ENCODE peak calls at places on chromosomes 13 and 19, in four cellular contexts. G, F, L and N are unnamed samples. For H3K9me3, the result is how much of the 10 kb centered on the place peaks cover.

GRCh38 chr19:51703655-51704515 is 10.8 kb downstream of the SPACA6 start:
- DNase-seq in G (peak), F (peak), L (peak), N (peak)

GRCh38 chr13:26037302-26037701 is 14.5 kb downstream of the SHISA2 start:
- DNase-seq in G (no peak), F (no peak), L (peak), N (no peak)

GRCh38 chr13:27461940-27462584 is 11.7 kb upstream of the MTIF3 start:
- DNase-seq in G (no peak), F (no peak), L (no peak), N (no peak)

GRCh38 chr19:16153582-16154336 is 10.3 kb downstream of the HSH2D start:
- DNase-seq in G (no peak), F (no peak), L (no peak), N (no peak)

GRCh38 chr13:27283906-27284523 is 13.4 kb downstream of the RASL11A start:
- DNase-seq in G (peak), F (no peak), L (peak), N (no peak)

GRCh38 chr13:49935171-49936084 is 712 bp downstream of the SPRYD7 start:
- DNase-seq in G (no peak), F (no peak), L (peak), N (no peak)

GRCh38 chr13:59261928-59262488 is 901.7 kb downstream of the DIAPH3 start:
- DNase-seq in G (no peak), F (no peak), L (peak), N (no peak)

GRCh38 chr13:111045170-111045569 is 69.9 kb upstream of the ARHGEF7 start:
- DNase-seq in G (no peak), F (no peak), L (no peak), N (no peak)

GRCh38 chr19:13629687-13630357 is 123.5 kb upstream of the CACNA1A start:
- DNase-seq in G (no peak), F (no peak), L (no peak), N (no peak)

GRCh38 chr13:52447815-52448552 is 2.5 kb downstream of the VPS36 start:
- DNase-seq in G (no peak), F (no peak), L (no peak), N (no peak)

GRCh38 chr19:11659612-11660011 is 62.3 kb downstream of the ZNF627 start:
- DNase-seq in G (peak), F (no peak), L (no peak), N (no peak)

GRCh38 chr13:89977203-89977602 is 1370.3 kb upstream of the MIR17HG start:
- DNase-seq in G (no peak), F (no peak), L (no peak), N (no peak)

GRCh38 chr19:3207466-3208242 is 16.8 kb upstream of the CELF5 start:
- DNase-seq in G (peak), F (no peak), L (no peak), N (no peak)

GRCh38 chr13:77521595-77522367 is 13.7 kb upstream of the SCEL start:
- DNase-seq in G (no peak), F (no peak), L (peak), N (peak)

GRCh38 chr13:46380242-46380641 is 6.8 kb downstream of the RUBCNL start:
- DNase-seq in G (no peak), F (no peak), L (no peak), N (no peak)

GRCh38 chr13:76759877-76760276 is 126.3 kb downstream of the KCTD12 start:
- DNase-seq in G (no peak), F (no peak), L (no peak), N (no peak)

GRCh38 chr13:94369862-94370491 is 109.5 kb downstream of the DCT start:
- DNase-seq in G (no peak), F (no peak), L (no peak), N (peak)

GRCh38 chr13:58994778-58995177 is 1169.0 kb downstream of the DIAPH3 start:
- DNase-seq in G (no peak), F (no peak), L (peak), N (no peak)

GRCh38 chr13:39847336-39847735 is 191.9 kb downstream of the COG6 start:
- DNase-seq in G (no peak), F (no peak), L (no peak), N (no peak)

GRCh38 chr13:102484329-102484728 is 82.5 kb upstream of the FGF14 start:
- DNase-seq in G (no peak), F (no peak), L (no peak), N (no peak)

GRCh38 chr19:1045247-1045603 is 5.3 kb downstream of the ABCA7 start:
- DNase-seq in G (peak), F (no peak), L (no peak), N (no peak)

DNA sequence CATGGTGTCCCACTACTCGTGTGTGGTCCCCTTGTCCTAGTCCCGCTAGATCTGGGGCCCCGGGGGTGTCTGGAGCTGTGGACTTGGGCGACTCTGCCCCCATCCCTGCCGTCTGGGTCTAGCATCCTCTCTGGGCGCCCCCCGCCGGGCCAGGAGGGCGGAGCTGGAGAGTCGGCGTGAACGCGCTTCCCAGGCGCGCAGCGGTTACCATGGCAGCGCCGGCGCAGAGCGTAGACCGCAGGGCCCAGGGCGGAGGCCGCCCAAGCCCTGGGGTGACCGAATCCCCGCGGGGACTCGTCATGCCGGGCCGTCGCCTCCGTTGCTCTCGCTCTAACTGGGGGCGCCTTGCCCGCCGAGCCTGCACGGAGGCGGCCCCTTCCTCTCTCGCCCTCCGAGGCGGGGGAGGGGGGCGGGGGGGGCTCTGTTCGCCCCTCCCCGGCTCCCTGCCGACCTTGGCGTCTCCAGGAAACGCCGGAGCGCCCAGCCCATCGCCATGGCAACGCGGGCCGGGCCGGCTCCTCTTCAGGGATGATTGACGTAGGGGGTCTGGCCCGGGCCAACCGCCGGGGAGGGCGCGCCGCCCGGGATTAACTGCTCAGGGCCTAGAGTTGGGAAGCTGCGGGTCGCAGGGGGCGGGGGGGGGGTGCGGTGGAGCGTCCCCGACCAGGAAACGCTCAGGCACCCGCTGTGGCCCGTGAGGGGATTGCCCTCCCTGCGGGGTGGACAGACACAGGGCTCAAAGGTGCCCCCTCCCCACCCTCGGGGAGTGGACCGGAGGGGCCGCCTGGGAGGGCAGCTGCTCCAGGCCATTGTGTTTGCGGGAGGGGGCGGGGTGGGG is 8.9 kb downstream of the ISYNA1 start:
- DNase-seq in G (peak), F (no peak), L (peak), N (no peak)
- TF ChIP-seq POLR2AphosphoS5 in G (no peak), F (no peak), L (no peak), N (no peak)

DNA sequence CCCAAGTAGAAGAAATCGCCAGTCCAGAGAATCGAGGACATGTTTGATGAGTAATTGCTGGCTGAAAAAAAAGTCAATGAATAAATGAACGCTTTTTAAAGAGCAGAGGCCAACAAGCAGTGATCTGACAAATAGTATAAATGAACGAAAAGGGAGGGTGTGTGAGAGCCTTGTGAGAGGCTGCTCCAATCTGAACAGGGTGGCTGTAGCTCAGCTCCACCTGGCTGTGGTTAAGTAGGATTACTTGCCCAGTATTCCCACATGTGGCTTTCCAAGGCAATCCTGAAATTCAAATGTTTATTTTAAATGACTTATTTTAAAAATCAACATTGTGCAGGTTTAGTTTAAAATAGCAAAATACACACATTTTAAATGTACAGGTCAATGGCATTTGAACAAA is 117.0 kb downstream of the TSHZ3 start:
- DNase-seq in G (no peak), F (no peak), L (no peak), N (no peak)
- TF ChIP-seq CTCF in G (no peak), F (no peak), L (no peak), N (no peak)

GRCh38 chr19:28235606-28236125 is 977.3 kb downstream of the UQCRFS1 start:
- DNase-seq in G (no peak), F (no peak), L (no peak), N (no peak)
- H3K9me3 ChIP-seq in G (under half), F (under half), L (under half), N (under half)

GRCh38 chr13:31278874-31279273 is 79.1 kb downstream of the B3GLCT start:
- DNase-seq in G (no peak), F (no peak), L (no peak), N (no peak)

GRCh38 chr13:31282741-31283455 is 83.1 kb downstream of the B3GLCT start:
- DNase-seq in G (no peak), F (no peak), L (no peak), N (no peak)
- TF ChIP-seq POLR2AphosphoS5 in G (no peak), F (no peak), L (no peak), N (no peak)

GRCh38 chr19:42295831-42296525 is 6.0 kb upstream of the PRR19 start:
- DNase-seq in G (peak), F (peak), L (peak), N (peak)

GRCh38 chr19:42293966-42294365 is 8.0 kb upstream of the PRR19 start:
- DNase-seq in G (no peak), F (no peak), L (no peak), N (no peak)

GRCh38 chr19:42294471-42295137 is 7.3 kb upstream of the PRR19 start:
- DNase-seq in G (no peak), F (no peak), L (no peak), N (no peak)

GRCh38 chr19:42297034-42297433 is 4.9 kb upstream of the PRR19 start:
- DNase-seq in G (no peak), F (no peak), L (no peak), N (no peak)

GRCh38 chr19:42295342-42295741 is 6.6 kb upstream of the PRR19 start:
- DNase-seq in G (no peak), F (no peak), L (no peak), N (no peak)
- TF ChIP-seq CTCF in G (no peak), F (no peak), L (no peak), N (no peak)

DNA sequence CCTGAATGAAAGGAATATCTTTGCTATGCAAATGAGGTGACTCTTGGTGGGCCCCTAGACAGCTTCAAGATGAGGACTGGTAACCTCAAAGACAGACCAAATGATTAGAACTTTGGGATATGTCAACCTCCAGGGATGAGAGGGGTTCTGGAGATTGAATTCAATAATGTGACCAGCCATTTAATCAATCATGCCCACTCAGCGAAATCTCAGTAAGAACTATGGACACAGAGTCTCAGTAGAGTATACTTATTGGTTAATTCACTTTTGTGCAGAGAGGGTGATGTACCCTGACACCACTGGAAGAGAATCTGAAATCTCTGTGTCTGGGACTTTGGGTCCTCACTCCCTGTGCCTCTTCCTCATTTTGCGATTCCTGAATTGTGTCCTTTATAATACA is 662.8 kb downstream of the OLFM4 start:
- DNase-seq in G (no peak), F (no peak), L (no peak), N (no peak)
- H3K9me3 ChIP-seq in G (under half), F (under half), L (under half), N (under half)

GRCh38 chr19:56108447-56109195 is 12.5 kb downstream of the ZNF787 start:
- DNase-seq in G (no peak), F (no peak), L (no peak), N (no peak)
- TF ChIP-seq POLR2AphosphoS5 in G (no peak), F (no peak), L (no peak), N (peak)

GRCh38 chr19:44891016-44891882 is at the start of gene TOMM40:
- DNase-seq in G (peak), F (no peak), L (no peak), N (peak)
- TF ChIP-seq CTCF in G (peak), F (no peak), L (no peak), N (peak)

GRCh38 chr19:55956431-55956830 is 8.8 kb downstream of the NLRP8 start:
- DNase-seq in G (no peak), F (no peak), L (no peak), N (no peak)
- H3K9me3 ChIP-seq in G (under half), F (under half), L (under half), N (under half)